ENCODE peak calls at places on chromosomes 4 and X, in four cellular contexts. One of them, this sample, is unnamed.

GRCh38 chr4:173420324-173420752 is 21.4 kb upstream of the SCRG1 start:
- DNase-seq in WERI-Rb-1: no peak
- DNase-seq in epithelial cell of esophagus: peak
- DNase-seq in breast epithelium: no peak
- DNase-seq in this sample: no peak

GRCh38 chr4:57109530-57109846 is 697 bp downstream of the IGFBP7 start:
- DNase-seq in WERI-Rb-1: no peak
- DNase-seq in epithelial cell of esophagus: no peak
- DNase-seq in breast epithelium: no peak
- DNase-seq in this sample: no peak

GRCh38 chr4:123856689-123857545 is 460.3 kb downstream of the SPRY1 start:
- DNase-seq in WERI-Rb-1: peak
- DNase-seq in epithelial cell of esophagus: peak
- DNase-seq in breast epithelium: no peak
- DNase-seq in this sample: no peak

GRCh38 chrX:9911479-9911878 is 55.7 kb upstream of the CLDN34 start:
- DNase-seq in WERI-Rb-1: no peak
- DNase-seq in epithelial cell of esophagus: peak
- DNase-seq in breast epithelium: no peak
- DNase-seq in this sample: no peak

GRCh38 chr4:38046735-38047487 is 86.7 kb downstream of the PTTG2 start:
- DNase-seq in WERI-Rb-1: no peak
- DNase-seq in epithelial cell of esophagus: peak
- DNase-seq in breast epithelium: no peak
- DNase-seq in this sample: no peak

GRCh38 chrX:130916636-130917422 is 13.8 kb upstream of the ENOX2 start:
- DNase-seq in WERI-Rb-1: peak
- DNase-seq in epithelial cell of esophagus: peak
- DNase-seq in breast epithelium: no peak
- DNase-seq in this sample: no peak

GRCh38 chrX:66766318-66766717 is 127.4 kb upstream of the EDA2R start:
- DNase-seq in WERI-Rb-1: no peak
- DNase-seq in epithelial cell of esophagus: no peak
- DNase-seq in breast epithelium: no peak
- DNase-seq in this sample: no peak

GRCh38 chrX:3699841-3700381 is 13.5 kb downstream of the PRKX start:
- DNase-seq in WERI-Rb-1: no peak
- DNase-seq in epithelial cell of esophagus: no peak
- DNase-seq in breast epithelium: no peak
- DNase-seq in this sample: no peak

GRCh38 chr4:1503583-1504471 is 97.6 kb upstream of the NKX1-1 start:
- DNase-seq in WERI-Rb-1: peak
- DNase-seq in epithelial cell of esophagus: no peak
- DNase-seq in breast epithelium: peak
- DNase-seq in this sample: no peak

GRCh38 chr4:54418468-54418867 is 189.4 kb downstream of the PDGFRA start:
- DNase-seq in WERI-Rb-1: no peak
- DNase-seq in epithelial cell of esophagus: no peak
- DNase-seq in breast epithelium: no peak
- DNase-seq in this sample: no peak

GRCh38 chr4:61996943-61997342 is 796.8 kb downstream of the ADGRL3 start:
- DNase-seq in WERI-Rb-1: no peak
- DNase-seq in epithelial cell of esophagus: no peak
- DNase-seq in breast epithelium: no peak
- DNase-seq in this sample: no peak

GRCh38 chr4:83108101-83108861 is 6.2 kb downstream of the PLAC8 start:
- DNase-seq in WERI-Rb-1: no peak
- DNase-seq in epithelial cell of esophagus: no peak
- DNase-seq in breast epithelium: no peak
- DNase-seq in this sample: no peak

GRCh38 chrX:57902633-57903032 is 7.6 kb downstream of the ZXDA start:
- DNase-seq in WERI-Rb-1: no peak
- DNase-seq in epithelial cell of esophagus: no peak
- DNase-seq in breast epithelium: no peak
- DNase-seq in this sample: no peak

GRCh38 chrX:74521961-74522833 is 92.2 kb downstream of the RLIM start:
- DNase-seq in WERI-Rb-1: no peak
- DNase-seq in epithelial cell of esophagus: no peak
- DNase-seq in breast epithelium: no peak
- DNase-seq in this sample: no peak

GRCh38 chrX:41889317-41890025 is 33.9 kb downstream of the CASK start:
- DNase-seq in WERI-Rb-1: no peak
- DNase-seq in epithelial cell of esophagus: peak
- DNase-seq in breast epithelium: no peak
- DNase-seq in this sample: no peak

GRCh38 chr4:166622425-166622977 is 611.8 kb downstream of the SPOCK3 start:
- DNase-seq in WERI-Rb-1: no peak
- DNase-seq in epithelial cell of esophagus: peak
- DNase-seq in breast epithelium: no peak
- DNase-seq in this sample: no peak

GRCh38 chr4:23324291-23324690 is 565.6 kb downstream of the PPARGC1A start:
- DNase-seq in WERI-Rb-1: no peak
- DNase-seq in epithelial cell of esophagus: peak
- DNase-seq in breast epithelium: no peak
- DNase-seq in this sample: no peak

GRCh38 chr4:5814421-5814820 is 78.5 kb downstream of the CRMP1 start:
- DNase-seq in WERI-Rb-1: no peak
- DNase-seq in epithelial cell of esophagus: no peak
- DNase-seq in breast epithelium: peak
- DNase-seq in this sample: no peak

GRCh38 chrX:111088628-111089027 is 7.4 kb upstream of the PAK3 start:
- DNase-seq in WERI-Rb-1: no peak
- DNase-seq in epithelial cell of esophagus: no peak
- DNase-seq in breast epithelium: no peak
- DNase-seq in this sample: no peak

GRCh38 chr4:166280642-166281041 is 407.6 kb downstream of the TLL1 start:
- DNase-seq in WERI-Rb-1: no peak
- DNase-seq in epithelial cell of esophagus: no peak
- DNase-seq in breast epithelium: no peak
- DNase-seq in this sample: no peak

GRCh38 chr4:147129687-147130086 is 184.0 kb upstream of the TTC29 start:
- DNase-seq in WERI-Rb-1: no peak
- DNase-seq in epithelial cell of esophagus: no peak
- DNase-seq in breast epithelium: no peak
- DNase-seq in this sample: no peak

GRCh38 chrX:47637546-47638195 is 7.9 kb upstream of the CFP start:
- DNase-seq in WERI-Rb-1: no peak
- DNase-seq in epithelial cell of esophagus: peak
- DNase-seq in breast epithelium: no peak
- DNase-seq in this sample: no peak

GRCh38 chrX:151873096-151873495 is 39.6 kb upstream of the MAGEA4 start:
- DNase-seq in WERI-Rb-1: no peak
- DNase-seq in epithelial cell of esophagus: no peak
- DNase-seq in breast epithelium: no peak
- DNase-seq in this sample: no peak

GRCh38 chrX:113828470-113828869 is 755.4 kb upstream of the HTR2C start:
- DNase-seq in WERI-Rb-1: no peak
- DNase-seq in epithelial cell of esophagus: no peak
- DNase-seq in breast epithelium: no peak
- DNase-seq in this sample: no peak

GRCh38 chr4:127400736-127401346 is 231.9 kb upstream of the INTU start:
- DNase-seq in WERI-Rb-1: peak
- DNase-seq in epithelial cell of esophagus: peak
- DNase-seq in breast epithelium: no peak
- DNase-seq in this sample: no peak

GRCh38 chr4:139279723-139280620 is at the start of gene MGARP:
- DNase-seq in WERI-Rb-1: no peak
- DNase-seq in epithelial cell of esophagus: peak
- DNase-seq in breast epithelium: no peak
- DNase-seq in this sample: no peak

GRCh38 chrX:121642415-121642814 is 595.0 kb downstream of the GLUD2 start:
- DNase-seq in WERI-Rb-1: no peak
- DNase-seq in epithelial cell of esophagus: peak
- DNase-seq in breast epithelium: no peak
- DNase-seq in this sample: no peak

GRCh38 chrX:87528487-87528886 is 10.9 kb downstream of the KLHL4 start:
- DNase-seq in WERI-Rb-1: no peak
- DNase-seq in epithelial cell of esophagus: peak
- DNase-seq in breast epithelium: no peak
- DNase-seq in this sample: no peak

GRCh38 chr4:189364032-189364449 is 576.6 kb upstream of the FRG1 start:
- DNase-seq in WERI-Rb-1: no peak
- DNase-seq in epithelial cell of esophagus: no peak
- DNase-seq in breast epithelium: no peak
- DNase-seq in this sample: no peak

GRCh38 chr4:151946718-151947117 is 185.9 kb upstream of the GATB start:
- DNase-seq in WERI-Rb-1: no peak
- DNase-seq in epithelial cell of esophagus: no peak
- DNase-seq in breast epithelium: no peak
- DNase-seq in this sample: no peak

GRCh38 chrX:109294097-109294815 is 187.6 kb downstream of the GUCY2F start:
- DNase-seq in WERI-Rb-1: no peak
- DNase-seq in epithelial cell of esophagus: peak
- DNase-seq in breast epithelium: no peak
- DNase-seq in this sample: no peak

GRCh38 chrX:121161501-121161933 is 114.1 kb downstream of the GLUD2 start:
- DNase-seq in WERI-Rb-1: no peak
- DNase-seq in epithelial cell of esophagus: no peak
- DNase-seq in breast epithelium: no peak
- DNase-seq in this sample: no peak

GRCh38 chr4:100736651-100737450 is 219.0 kb upstream of the EMCN start:
- DNase-seq in WERI-Rb-1: no peak
- DNase-seq in epithelial cell of esophagus: peak
- DNase-seq in breast epithelium: no peak
- DNase-seq in this sample: no peak

GRCh38 chr4:95263960-95264359 is 284.8 kb downstream of the UNC5C start:
- DNase-seq in WERI-Rb-1: no peak
- DNase-seq in epithelial cell of esophagus: no peak
- DNase-seq in breast epithelium: no peak
- DNase-seq in this sample: no peak

GRCh38 chr4:155578219-155578618 is 88.4 kb upstream of the GUCY1A1 start:
- DNase-seq in WERI-Rb-1: no peak
- DNase-seq in epithelial cell of esophagus: no peak
- DNase-seq in breast epithelium: no peak
- DNase-seq in this sample: no peak

GRCh38 chr4:149264093-149264733 is 551.4 kb downstream of the IQCM start:
- DNase-seq in WERI-Rb-1: peak
- DNase-seq in epithelial cell of esophagus: peak
- DNase-seq in breast epithelium: no peak
- DNase-seq in this sample: no peak

GRCh38 chr4:8287606-8288280 is 18.2 kb downstream of the HTRA3 start:
- DNase-seq in WERI-Rb-1: no peak
- DNase-seq in epithelial cell of esophagus: no peak
- DNase-seq in breast epithelium: no peak
- DNase-seq in this sample: no peak

DNA sequence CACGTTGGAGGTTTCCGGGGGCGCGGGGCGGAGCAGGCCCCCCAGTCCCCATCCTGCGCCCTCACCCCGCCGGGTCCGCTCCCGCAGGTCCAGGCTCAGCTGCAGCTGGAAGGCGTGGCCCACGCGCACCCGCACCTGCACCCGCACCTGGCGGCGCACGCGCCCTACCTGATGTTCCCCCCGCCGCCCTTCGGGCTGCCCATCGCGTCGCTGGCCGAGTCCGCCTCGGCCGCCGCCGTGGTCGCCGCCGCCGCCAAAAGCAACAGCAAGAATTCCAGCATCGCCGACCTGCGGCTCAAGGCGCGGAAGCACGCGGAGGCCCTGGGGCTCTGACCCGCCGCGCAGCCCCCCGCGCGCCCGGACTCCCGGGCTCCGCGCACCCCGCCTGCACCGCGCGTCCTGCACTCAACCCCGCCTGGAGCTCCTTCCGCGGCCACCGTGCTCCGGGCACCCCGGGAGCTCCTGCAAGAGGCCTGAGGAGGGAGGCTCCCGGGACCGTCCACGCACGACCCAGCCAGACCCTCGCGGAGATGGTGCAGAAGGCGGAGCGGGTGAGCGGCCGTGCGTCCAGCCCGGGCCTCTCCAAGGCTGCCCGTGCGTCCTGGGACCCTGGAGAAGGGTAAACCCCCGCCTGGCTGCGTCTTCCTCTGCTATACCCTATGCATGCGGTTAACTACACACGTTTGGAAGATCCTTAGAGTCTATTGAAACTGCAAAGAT is 13.9 kb downstream of the SHOX start:
- DNase-seq in WERI-Rb-1: no peak
- DNase-seq in epithelial cell of esophagus: no peak
- DNase-seq in breast epithelium: no peak
- DNase-seq in this sample: no peak
- H3K4me3 ChIP-seq in WERI-Rb-1: no peak
- H3K4me3 ChIP-seq in epithelial cell of esophagus: no peak
- H3K4me3 ChIP-seq in breast epithelium: no peak
- H3K4me3 ChIP-seq in this sample: no peak

DNA sequence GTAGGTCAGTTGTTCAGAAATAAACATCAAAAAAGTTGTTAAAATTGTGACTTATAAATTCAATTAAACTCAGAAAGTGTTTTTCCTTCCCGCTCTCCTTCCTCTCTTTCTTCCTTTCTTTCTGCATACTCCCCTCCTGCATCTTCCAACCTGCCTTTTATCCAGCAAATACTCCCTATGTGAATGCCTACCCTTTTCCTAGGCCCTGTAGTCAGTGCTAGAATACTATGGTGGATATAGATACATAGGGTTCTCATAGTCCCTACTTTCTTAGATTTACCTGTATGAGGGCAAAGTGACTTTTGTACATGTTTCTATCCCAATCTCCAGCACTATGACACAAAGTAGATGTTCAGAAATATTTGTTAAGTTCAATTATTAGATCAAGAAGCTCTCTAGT is 805 bp downstream of the SULT1E1 start:
- DNase-seq in WERI-Rb-1: no peak
- DNase-seq in epithelial cell of esophagus: no peak
- DNase-seq in breast epithelium: no peak
- DNase-seq in this sample: no peak
- H3K4me3 ChIP-seq in WERI-Rb-1: no peak
- H3K4me3 ChIP-seq in epithelial cell of esophagus: peak
- H3K4me3 ChIP-seq in breast epithelium: no peak
- H3K4me3 ChIP-seq in this sample: no peak

DNA sequence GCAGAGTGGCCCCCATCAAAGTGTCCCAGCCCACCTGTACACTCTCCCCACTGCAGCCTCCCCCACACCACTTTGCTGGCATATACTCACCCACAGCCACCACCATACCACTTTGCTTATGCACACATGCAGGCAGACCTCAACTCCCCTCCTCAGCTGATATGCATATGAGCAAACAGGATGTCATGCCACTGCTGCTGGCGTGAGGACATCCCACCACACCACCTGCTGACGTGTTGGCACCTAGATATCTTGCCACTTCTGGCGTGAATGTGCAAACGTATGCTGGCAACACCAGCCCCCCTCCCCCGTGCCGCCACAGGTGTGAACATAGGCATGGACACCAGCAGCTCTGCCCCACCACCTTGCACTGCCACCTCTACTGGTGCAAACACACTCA is 22.4 kb upstream of the MAGEA8 start:
- DNase-seq in WERI-Rb-1: no peak
- DNase-seq in epithelial cell of esophagus: no peak
- DNase-seq in breast epithelium: no peak
- DNase-seq in this sample: no peak
- H3K4me3 ChIP-seq in WERI-Rb-1: no peak
- H3K4me3 ChIP-seq in epithelial cell of esophagus: no peak
- H3K4me3 ChIP-seq in breast epithelium: no peak
- H3K4me3 ChIP-seq in this sample: no peak

GRCh38 chrX:43973249-43973672 is at the start of gene NDP:
- DNase-seq in WERI-Rb-1: no peak
- DNase-seq in epithelial cell of esophagus: peak
- DNase-seq in breast epithelium: no peak
- DNase-seq in this sample: no peak
- H3K4me3 ChIP-seq in WERI-Rb-1: no peak
- H3K4me3 ChIP-seq in epithelial cell of esophagus: peak
- H3K4me3 ChIP-seq in breast epithelium: peak
- H3K4me3 ChIP-seq in this sample: peak

This sample was measured in thoracic aorta.